ENCODE peak calls at places on chromosomes 12 and 14, in four cellular contexts. F is WTC11, N is AG04449, L is pulmonary artery endothelial cell. T is an unnamed sample.

GRCh38 chr12:28583771-28584261 is 393.6 kb downstream of the CCDC91 start:
- DNase-seq in N (peak), L (no peak), F (no peak), T (no peak)

GRCh38 chr12:85155791-85156190 is 119.6 kb downstream of the LRRIQ1 start:
- DNase-seq in L (peak), N (no peak), F (no peak), T (peak)

GRCh38 chr12:121175383-121176119 is 34.4 kb upstream of the P2RX4 start:
- DNase-seq in L (no peak), F (no peak), N (no peak), T (no peak)

GRCh38 chr12:88952543-88952942 is 372.3 kb upstream of the KITLG start:
- DNase-seq in F (no peak), L (peak), N (no peak), T (no peak)

GRCh38 chr14:62307844-62308243 is 545.6 kb downstream of the SNAPC1 start:
- DNase-seq in L (no peak), N (no peak), F (peak), T (no peak)

GRCh38 chr12:25249951-25250738 is 584 bp downstream of the KRAS start:
- DNase-seq in L (no peak), N (no peak), F (peak), T (peak)

GRCh38 chr12:68416826-68417225 is 84.7 kb upstream of the MDM1 start:
- DNase-seq in N (no peak), F (no peak), L (no peak), T (no peak)

GRCh38 chr14:75631453-75631831 is 29.2 kb downstream of the ERG28 start:
- DNase-seq in F (peak), L (no peak), N (no peak), T (no peak)

GRCh38 chr14:104350463-104351185 is 212.2 kb downstream of the KIF26A start:
- DNase-seq in N (no peak), F (no peak), L (no peak), T (no peak)

GRCh38 chr12:87382959-87383591 is 646.1 kb downstream of the C12orf50 start:
- DNase-seq in L (no peak), N (no peak), F (no peak), T (peak)

GRCh38 chr12:10147714-10148403 is 17.9 kb upstream of the CLEC7A start:
- DNase-seq in L (no peak), F (no peak), N (no peak), T (no peak)

GRCh38 chr12:10033783-10034381 is 3.4 kb downstream of the CLEC9A start:
- DNase-seq in N (no peak), L (no peak), F (no peak), T (peak)

GRCh38 chr12:7951671-7952070 is 15.7 kb upstream of the SLC2A3 start:
- DNase-seq in L (no peak), F (no peak), N (no peak), T (no peak)

GRCh38 chr12:12533238-12533829 is 29.3 kb downstream of the DUSP16 start:
- DNase-seq in N (no peak), L (no peak), F (no peak), T (no peak)

GRCh38 chr12:20183563-20183962 is 184.8 kb upstream of the PDE3A start:
- DNase-seq in L (no peak), N (peak), F (no peak), T (no peak)

GRCh38 chr12:65082411-65082810 is 38.7 kb downstream of the WIF1 start:
- DNase-seq in N (no peak), F (no peak), L (no peak), T (no peak)

GRCh38 chr12:131507094-131507493 is 203.8 kb upstream of the SFSWAP start:
- DNase-seq in N (no peak), L (no peak), F (no peak), T (no peak)

GRCh38 chr12:94329366-94329765 is 130.3 kb downstream of the CEP83 start:
- DNase-seq in L (no peak), F (no peak), N (no peak), T (no peak)

GRCh38 chr14:69708586-69709169 is 58.3 kb upstream of the SRSF5 start:
- DNase-seq in L (no peak), N (no peak), F (peak), T (no peak)

GRCh38 chr12:103924761-103925641 is 5.2 kb upstream of the HSP90B1 start:
- DNase-seq in F (no peak), N (peak), L (no peak), T (peak)

GRCh38 chr12:116469344-116469743 is 89.8 kb upstream of the MAP1LC3B2 start:
- DNase-seq in F (no peak), N (no peak), L (no peak), T (no peak)

GRCh38 chr14:74048291-74048690 is 29.1 kb downstream of the BBOF1 start:
- DNase-seq in L (no peak), F (peak), N (no peak), T (no peak)

GRCh38 chr14:50051106-50051505 is 65.3 kb downstream of the VCPKMT start:
- DNase-seq in F (no peak), L (no peak), N (no peak), T (no peak)

GRCh38 chr12:130514149-130514551 is 176.5 kb downstream of the PIWIL1 start:
- DNase-seq in N (no peak), F (peak), L (no peak), T (no peak)

GRCh38 chr14:78902010-78902623 is 731.9 kb downstream of the NRXN3 start:
- DNase-seq in F (peak), L (no peak), N (peak), T (peak)

GRCh38 chr14:55129086-55129427 is at the start of gene LGALS3:
- DNase-seq in F (peak), L (no peak), N (no peak), T (no peak)

GRCh38 chr12:43113153-43113552 is 438.9 kb downstream of the ADAMTS20 start:
- DNase-seq in L (no peak), F (no peak), N (no peak), T (no peak)

GRCh38 chr12:70719672-70720420 is 82.6 kb upstream of the PTPRB start:
- DNase-seq in N (peak), L (peak), F (peak), T (peak)

GRCh38 chr12:44972746-44973421 is 78.0 kb downstream of the DBX2 start:
- DNase-seq in F (peak), N (no peak), L (no peak), T (peak)

GRCh38 chr12:117596968-117597367 is 235.5 kb upstream of the NOS1 start:
- DNase-seq in N (no peak), L (no peak), F (no peak), T (no peak)

GRCh38 chr14:76772300-76773187 is 11.3 kb downstream of the VASH1 start:
- DNase-seq in F (no peak), L (peak), N (no peak), T (no peak)

GRCh38 chr14:34615507-34615906 is 14.4 kb downstream of the SNX6 start:
- DNase-seq in L (no peak), F (no peak), N (no peak), T (no peak)

GRCh38 chr12:52791271-52792184 is 4.4 kb downstream of the KRT3 start:
- DNase-seq in N (no peak), F (no peak), L (no peak), T (no peak)